ENCODE peak calls at places on chromosome 18, in four cellular contexts. A is IMR-90, O is K562, F is GM12878. Q is an unnamed sample.

GRCh38 chr18:37565985-37566478 is 434 bp upstream of the CELF4 start:
- DNase-seq in F (no peak), A (peak; percentile 5), O (peak; percentile 17), Q (no peak)

GRCh38 chr18:68887410-68887809 is 89.5 kb downstream of the CCDC102B start:
- DNase-seq in F (no peak), A (no peak), O (no peak), Q (no peak)

GRCh38 chr18:12391487-12392136 is 14.6 kb upstream of the AFG3L2 start:
- DNase-seq in F (no peak), O (peak; percentile 64), A (peak; percentile 75), Q (peak; percentile 73)

GRCh38 chr18:44060197-44060596 is 620.5 kb upstream of the SETBP1 start:
- DNase-seq in A (no peak), O (no peak), F (no peak), Q (no peak)

GRCh38 chr18:395481-396250 is 104.8 kb downstream of the COLEC12 start:
- DNase-seq in A (peak; percentile 86), F (no peak), O (no peak), Q (peak; percentile 86)

GRCh38 chr18:74963820-74964446 is 245.0 kb downstream of the PTGR3 start:
- DNase-seq in A (peak; percentile 56), F (no peak), O (peak; percentile 6), Q (peak; percentile 62)

GRCh38 chr18:36273347-36273746 is 24.2 kb upstream of the FHOD3 start:
- DNase-seq in O (no peak), F (no peak), A (no peak), Q (no peak)

GRCh38 chr18:68817584-68817983 is 19.7 kb downstream of the CCDC102B start:
- DNase-seq in A (peak; percentile 84), F (no peak), O (no peak), Q (no peak)

GRCh38 chr18:34562252-34562870 is 147.7 kb upstream of the DTNA start:
- DNase-seq in O (no peak), A (no peak), F (no peak), Q (no peak)

GRCh38 chr18:52326001-52326400 is 14.0 kb upstream of the DCC start:
- DNase-seq in A (peak; percentile 56), F (no peak), O (no peak), Q (no peak)

GRCh38 chr18:13525381-13526029 is 200.9 kb downstream of the FAM210A start:
- DNase-seq in O (no peak), A (no peak), F (no peak), Q (no peak)

GRCh38 chr18:53971331-53971730 is 253.1 kb downstream of the MBD2 start:
- DNase-seq in F (no peak), A (no peak), O (no peak), Q (no peak)

GRCh38 chr18:79918089-79919011 is 33.1 kb downstream of the SLC66A2 start:
- DNase-seq in F (no peak), A (no peak), O (no peak), Q (no peak)

GRCh38 chr18:28411806-28412205 is 234.9 kb upstream of the CDH2 start:
- DNase-seq in O (no peak), A (no peak), F (no peak), Q (no peak)

GRCh38 chr18:11533513-11533890 is 75.9 kb upstream of the SLC35G4 start:
- DNase-seq in O (no peak), A (no peak), F (no peak), Q (no peak)

GRCh38 chr18:21740724-21741510 is at the start of gene MIB1:
- DNase-seq in A (peak; percentile 41), O (peak; percentile 71), F (peak; percentile 83), Q (no peak)

GRCh38 chr18:37537868-37538525 is 27.6 kb downstream of the CELF4 start:
- DNase-seq in F (no peak), O (peak; percentile 85), A (peak; percentile 44), Q (peak; percentile 44)

GRCh38 chr18:69631281-69631680 is 230.6 kb downstream of the DOK6 start:
- DNase-seq in A (no peak), O (no peak), F (no peak), Q (no peak)

GRCh38 chr18:22977847-22978701 is 44.9 kb downstream of the RBBP8 start:
- DNase-seq in O (no peak), F (no peak), A (peak; percentile 89), Q (peak; percentile 91)

GRCh38 chr18:32019251-32019943 is 772 bp downstream of the RNF125 start:
- DNase-seq in A (no peak), F (no peak), O (no peak), Q (no peak)

GRCh38 chr18:64707052-64707451 is 558.2 kb upstream of the LINC00305 start:
- DNase-seq in A (no peak), F (no peak), O (no peak), Q (no peak)

GRCh38 chr18:21686282-21687105 is 18.1 kb downstream of the ABHD3 start:
- DNase-seq in A (peak; percentile 59), F (no peak), O (no peak), Q (no peak)

GRCh38 chr18:28284132-28284531 is 107.2 kb upstream of the CDH2 start:
- DNase-seq in A (peak; percentile 86), F (no peak), O (no peak), Q (no peak)

GRCh38 chr18:32301976-32302743 is 112.3 kb downstream of the MEP1B start:
- DNase-seq in A (peak; percentile 94), O (no peak), F (no peak), Q (peak; percentile 34)

GRCh38 chr18:23932385-23933067 is 82.0 kb upstream of the TTC39C start:
- DNase-seq in A (no peak), F (no peak), O (no peak), Q (no peak)

GRCh38 chr18:32770651-32771168 is 2.1 kb downstream of the KLHL14 start:
- DNase-seq in F (no peak), A (no peak), O (no peak), Q (no peak)

GRCh38 chr18:56770873-56771272 is 119.7 kb downstream of the WDR7 start:
- DNase-seq in A (peak; percentile 48), F (no peak), O (no peak), Q (no peak)

GRCh38 chr18:21481739-21482138 is 118.8 kb downstream of the ESCO1 start:
- DNase-seq in A (no peak), O (no peak), F (no peak), Q (no peak)

GRCh38 chr18:31162825-31163435 is at the start of gene DSC1:
- DNase-seq in O (no peak), F (no peak), A (no peak), Q (no peak)

GRCh38 chr18:8951491-8951890 is 151.0 kb upstream of the NDUFV2 start:
- DNase-seq in F (peak; percentile 13), A (no peak), O (peak; percentile 64), Q (no peak)

GRCh38 chr18:8952174-8952573 is 150.3 kb upstream of the NDUFV2 start:
- DNase-seq in O (no peak), F (no peak), A (no peak), Q (no peak)

GRCh38 chr18:8949206-8949605 is 153.3 kb upstream of the NDUFV2 start:
- DNase-seq in A (peak; percentile 48), F (no peak), O (no peak), Q (no peak)

GRCh38 chr18:8948471-8949149 is 153.9 kb upstream of the NDUFV2 start:
- DNase-seq in A (peak; percentile 93), O (no peak), F (no peak), Q (no peak)

GRCh38 chr18:8952796-8953760 is 149.4 kb upstream of the NDUFV2 start:
- DNase-seq in F (no peak), O (no peak), A (peak; percentile 92), Q (no peak)
- H3K4me2 ChIP-seq in F (no peak overlapping the region), O (no peak overlapping the region), A (no peak overlapping the region), Q (no peak overlapping the region)

GRCh38 chr18:78875268-78875997 is 104.2 kb upstream of the SALL3 start:
- DNase-seq in A (no peak), F (no peak), O (peak; percentile 36), Q (no peak)

GRCh38 chr18:78876868-78877267 is 102.8 kb upstream of the SALL3 start:
- DNase-seq in O (no peak), F (no peak), A (no peak), Q (no peak)

GRCh38 chr18:78882585-78882984 is 97.0 kb upstream of the SALL3 start:
- DNase-seq in F (no peak), O (no peak), A (no peak), Q (no peak)

GRCh38 chr18:78875998-78876650 is 103.5 kb upstream of the SALL3 start:
- DNase-seq in A (no peak), O (no peak), F (no peak), Q (no peak)

GRCh38 chr18:78878335-78878734 is 101.3 kb upstream of the SALL3 start:
- DNase-seq in O (no peak), F (no peak), A (no peak), Q (no peak)
- TF ChIP-seq FOS in O (no peak), F (no peak), A (no peak), Q (no peak)

DNA sequence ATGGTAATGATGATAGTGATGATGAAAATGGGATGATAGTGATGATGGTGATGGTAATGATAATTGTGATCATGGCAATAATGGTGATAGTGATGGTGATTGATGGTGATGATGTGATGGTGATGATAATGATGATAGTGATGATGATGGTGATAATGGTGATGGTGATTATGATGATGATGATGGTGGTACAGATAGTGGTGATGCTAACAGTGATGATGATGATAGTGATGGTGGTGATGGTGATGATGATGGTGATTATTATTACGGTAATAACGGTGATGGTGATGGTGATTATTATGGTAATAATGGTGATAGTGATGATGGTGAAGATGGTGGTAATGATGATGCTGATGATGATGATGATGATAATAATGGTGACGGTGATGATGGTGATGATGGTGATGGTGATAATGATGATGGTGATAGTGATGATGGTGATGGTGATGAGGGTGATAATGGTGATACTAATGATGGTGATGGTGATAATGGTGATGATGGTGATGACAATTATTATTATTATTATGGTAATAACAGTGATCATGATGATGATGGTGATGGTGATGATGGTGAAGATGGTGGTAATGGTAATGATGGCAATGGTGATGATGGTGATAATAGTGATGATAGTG is 151.0 kb downstream of the ZNF516 start:
- DNase-seq in O (no peak), A (no peak), F (no peak), Q (no peak)
- H3K4me2 ChIP-seq in O (no peak overlapping the region), A (no peak overlapping the region), F (no peak overlapping the region), Q (no peak overlapping the region)

GRCh38 chr18:67669993-67670671 is 153.6 kb upstream of the DSEL start:
- DNase-seq in F (no peak), O (no peak), A (peak; percentile 98), Q (no peak)
- TF ChIP-seq FOS in F (no peak), O (no peak), A (peak; percentile 82), Q (no peak)

GRCh38 chr18:58785870-58786269 is 78.8 kb upstream of the ZNF532 start:
- DNase-seq in A (no peak), O (no peak), F (no peak), Q (no peak)
- H3K4me2 ChIP-seq in A (no peak overlapping the region), O (no peak overlapping the region), F (no peak overlapping the region), Q (no peak overlapping the region)

GRCh38 chr18:10265560-10266235 is 188.7 kb upstream of the APCDD1 start:
- DNase-seq in A (no peak), F (no peak), O (no peak), Q (no peak)
- TF ChIP-seq FOS in A (no peak), F (no peak), O (no peak), Q (no peak)